ENCODE peak calls at places on chromosome 12, in five cellular contexts. Z is PC-3, R is HCT116, B is endothelial cell of umbilical vein, F is K562. G is an unnamed sample.

GRCh38 chr12:125220404-125221273 is 155.4 kb downstream of the AACS start:
- DNase-seq in Z (no peak), R (no peak), B (no peak), F (no peak), G (no peak)

GRCh38 chr12:46491548-46491947 is 119.0 kb upstream of the SLC38A2 start:
- DNase-seq in Z (no peak), R (no peak), B (peak), F (no peak), G (no peak)

GRCh38 chr12:114684098-114684869 is at the start of gene TBX3:
- DNase-seq in Z (peak), R (peak), B (peak), F (peak), G (peak)

GRCh38 chr12:89156324-89156723 is 196.0 kb downstream of the DUSP6 start:
- DNase-seq in Z (no peak), R (no peak), B (peak), F (no peak), G (no peak)

GRCh38 chr12:115998119-115998633 is 279.3 kb downstream of the MED13L start:
- DNase-seq in Z (peak), R (peak), B (peak), F (peak), G (peak)

GRCh38 chr12:112149596-112149995 is 24.2 kb downstream of the TRAFD1 start:
- DNase-seq in Z (peak), R (no peak), B (no peak), F (no peak), G (no peak)

GRCh38 chr12:1305063-1305434 is 289.3 kb downstream of the FBXL14 start:
- DNase-seq in Z (no peak), R (no peak), B (no peak), F (no peak), G (no peak)

GRCh38 chr12:106910202-106910601 is 45.5 kb upstream of the TMEM263 start:
- DNase-seq in Z (no peak), R (no peak), B (no peak), F (no peak), G (no peak)

GRCh38 chr12:7929069-7929792 is 6.8 kb downstream of the SLC2A3 start:
- DNase-seq in Z (peak), R (no peak), B (no peak), F (no peak), G (no peak)

GRCh38 chr12:56198836-56199235 is 9.6 kb upstream of the SMARCC2 start:
- DNase-seq in Z (no peak), R (no peak), B (peak), F (no peak), G (no peak)

GRCh38 chr12:49274396-49275069 is 9.7 kb downstream of the TUBA1C start:
- DNase-seq in Z (peak), R (no peak), B (no peak), F (no peak), G (no peak)

GRCh38 chr12:22101749-22102243 is 55.8 kb downstream of the CMAS start:
- DNase-seq in Z (peak), R (no peak), B (peak), F (no peak), G (peak)

GRCh38 chr12:105783983-105784947 is 354.5 kb downstream of the NUAK1 start:
- DNase-seq in Z (no peak), R (no peak), B (no peak), F (no peak), G (no peak)

GRCh38 chr12:104656921-104657320 is 200.2 kb downstream of the CHST11 start:
- DNase-seq in Z (no peak), R (no peak), B (no peak), F (no peak), G (peak)

GRCh38 chr12:114666746-114667668 is 17.0 kb downstream of the TBX3 start:
- DNase-seq in Z (peak), R (no peak), B (no peak), F (no peak), G (no peak)

GRCh38 chr12:6708968-6709394 is 8.4 kb upstream of the PIANP start:
- DNase-seq in Z (peak), R (no peak), B (no peak), F (peak), G (no peak)

GRCh38 chr12:53956914-53957536 is 2.3 kb downstream of the HOXC12 start:
- DNase-seq in Z (no peak), R (no peak), B (no peak), F (no peak), G (no peak)
- TF ChIP-seq EZH2 in Z (no peak), R (no peak), B (no peak), F (no peak), G (peak)

GRCh38 chr12:24705741-24706358 is 243.1 kb downstream of the BCAT1 start:
- DNase-seq in Z (no peak), R (no peak), B (no peak), F (no peak), G (no peak)
- H3K4me2 ChIP-seq in Z (no peak), R (no peak), B (no peak), F (peak), G (no peak)

DNA sequence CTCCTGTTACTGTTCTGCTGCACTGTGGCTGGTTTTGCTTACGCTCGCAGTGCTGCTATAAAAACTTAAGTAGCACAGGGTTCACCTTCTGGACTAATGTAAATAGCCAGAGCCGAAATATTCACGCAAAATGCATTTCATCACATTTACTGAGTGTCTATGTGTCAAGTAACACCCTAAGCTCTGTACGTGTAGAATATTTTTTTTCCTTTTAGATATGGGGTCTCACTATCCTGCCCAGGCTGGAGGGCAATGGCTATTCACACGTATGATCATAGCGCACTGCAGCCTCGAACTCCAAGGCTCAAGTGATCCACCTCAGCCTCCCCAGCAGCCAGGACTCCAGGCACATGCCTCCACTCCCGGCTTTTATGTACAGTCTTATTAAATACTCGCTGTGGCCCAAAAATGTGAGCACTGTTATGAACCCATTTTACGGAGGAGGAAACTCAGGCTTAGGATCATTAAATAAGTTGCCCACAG is 60.8 kb upstream of the RIMBP2 start:
- DNase-seq in Z (no peak), R (no peak), B (no peak), F (no peak), G (no peak)
- H2AFZ ChIP-seq in Z (peak), R (no peak), B (no peak), F (no peak), G (no peak)

GRCh38 chr12:53983580-53984572 is 1.1 kb upstream of the HOXC10 start:
- DNase-seq in Z (no peak), R (no peak), B (no peak), F (no peak), G (no peak)
- TF ChIP-seq EZH2 in Z (no peak), R (no peak), B (peak), F (peak), G (peak)

GRCh38 chr12:109951751-109952150 is 44.4 kb downstream of the GIT2 start:
- DNase-seq in Z (peak), R (peak), B (no peak), F (no peak), G (peak)

GRCh38 chr12:109952160-109952858 is 43.9 kb downstream of the GIT2 start:
- DNase-seq in Z (no peak), R (no peak), B (no peak), F (no peak), G (no peak)

GRCh38 chr12:109953656-109954055 is 42.5 kb downstream of the GIT2 start:
- DNase-seq in Z (no peak), R (no peak), B (no peak), F (no peak), G (no peak)

GRCh38 chr12:109951136-109951535 is 45.0 kb downstream of the GIT2 start:
- DNase-seq in Z (peak), R (peak), B (no peak), F (no peak), G (peak)

DNA sequence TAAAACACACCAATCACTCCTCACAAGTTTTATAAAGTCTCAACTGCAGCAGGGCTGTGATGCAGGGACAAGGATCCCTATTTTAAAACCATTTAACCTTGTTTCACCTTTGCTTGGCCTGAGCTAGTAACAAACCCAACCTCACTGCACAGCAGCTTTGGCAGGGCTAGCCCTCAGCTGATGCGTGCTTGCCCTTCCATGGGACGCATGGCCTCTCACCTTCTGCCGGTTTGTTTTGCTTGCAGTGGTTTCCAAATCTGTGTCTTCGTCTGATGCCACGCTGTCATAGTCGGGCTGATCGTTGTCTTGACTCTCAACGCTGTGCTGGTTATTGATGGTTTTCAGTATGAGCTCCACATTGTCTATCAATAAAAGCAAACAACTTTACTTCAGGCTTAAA is 43.3 kb downstream of the GIT2 start:
- DNase-seq in Z (no peak), R (no peak), B (no peak), F (no peak), G (no peak)
- H3K4me2 ChIP-seq in Z (no peak), R (peak), B (no peak), F (no peak), G (no peak)

DNA sequence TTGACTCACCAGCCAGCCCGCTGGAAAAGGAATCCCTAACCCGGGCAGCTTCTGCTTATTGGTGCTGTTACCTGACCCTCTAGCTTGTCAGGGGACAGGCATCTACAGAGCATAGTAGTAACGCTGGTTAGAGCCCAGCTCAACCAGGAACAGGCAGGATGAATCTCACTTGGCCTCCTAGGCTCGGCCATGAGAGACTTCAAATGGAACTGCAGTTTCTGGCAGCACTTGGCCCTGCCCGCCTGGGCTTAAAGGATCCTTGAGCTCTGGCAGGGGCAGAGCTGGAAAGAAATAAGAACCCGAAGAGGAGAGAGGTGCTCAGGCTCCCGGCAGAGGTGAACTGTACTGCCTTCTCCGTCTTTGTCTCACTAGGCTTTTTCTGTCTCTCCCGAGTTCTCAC is 2.3 kb upstream of the LHX5 start:
- DNase-seq in Z (peak), R (no peak), B (no peak), F (no peak), G (no peak)
- H2AFZ ChIP-seq in Z (no peak), R (no peak), B (no peak), F (no peak), G (no peak)

GRCh38 chr12:132204064-132204821 is 60.0 kb downstream of the NOC4L start:
- DNase-seq in Z (no peak), R (no peak), B (no peak), F (no peak), G (no peak)
- TF ChIP-seq EZH2 in Z (no peak), R (no peak), B (no peak), F (no peak), G (no peak)

GRCh38 chr12:129566800-129567199 is 337.0 kb downstream of the TMEM132D start:
- DNase-seq in Z (no peak), R (no peak), B (no peak), F (no peak), G (no peak)

GRCh38 chr12:129559756-129560155 is 344.1 kb downstream of the TMEM132D start:
- DNase-seq in Z (no peak), R (no peak), B (no peak), F (no peak), G (no peak)

GRCh38 chr12:129558036-129558435 is 345.8 kb downstream of the TMEM132D start:
- DNase-seq in Z (no peak), R (no peak), B (no peak), F (no peak), G (peak)

GRCh38 chr12:129564768-129565167 is 339.1 kb downstream of the TMEM132D start:
- DNase-seq in Z (no peak), R (no peak), B (no peak), F (no peak), G (no peak)

DNA sequence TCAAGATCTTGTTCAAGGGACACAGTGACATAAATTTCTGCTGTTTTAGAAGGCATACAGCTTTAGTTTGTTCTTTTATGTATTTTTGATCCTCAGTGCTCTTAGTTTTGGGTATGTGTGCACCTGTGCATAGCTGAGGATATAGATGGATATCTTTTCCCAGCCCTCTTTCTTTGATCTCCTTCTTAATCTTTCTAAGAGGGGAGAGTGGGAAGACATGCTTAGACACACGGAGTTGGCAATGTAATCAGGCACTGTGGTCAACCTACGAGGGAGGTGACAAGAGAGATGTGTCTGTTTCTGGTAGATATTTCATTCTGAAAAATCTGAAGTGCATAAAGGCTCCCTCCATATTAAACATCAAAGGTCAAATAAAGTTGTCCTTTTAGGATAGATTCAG is 340.6 kb downstream of the TMEM132D start:
- DNase-seq in Z (no peak), R (no peak), B (no peak), F (no peak), G (no peak)
- H3K4me2 ChIP-seq in Z (no peak), R (no peak), B (no peak), F (no peak), G (no peak)